ENCODE peak calls at places on chromosome X, in ten cellular contexts. One of them, this sample, is unnamed.

GRCh38 chrX:69493193-69493592 is 10.9 kb upstream of the NALF2 start:
- DNase-seq in psoas muscle: no peak
- DNase-seq in right atrium auricular region: no peak
- DNase-seq in GM23338: peak; percentile 82
- DNase-seq in H9: peak; percentile 61
- DNase-seq in CD8-positive, alpha-beta memory T cell: no peak
- DNase-seq in CD8-positive, alpha-beta T cell: no peak
- DNase-seq in cardiac muscle cell: peak; percentile 55
- DNase-seq in breast epithelium: no peak
- DNase-seq in heart left ventricle: no peak
- DNase-seq in this sample: no peak

GRCh38 chrX:102712967-102713677 is 874 bp downstream of the GPRASP2 start:
- DNase-seq in psoas muscle: peak; percentile 36
- DNase-seq in right atrium auricular region: peak; percentile 74
- DNase-seq in GM23338: peak; percentile 64
- DNase-seq in H9: peak; percentile 36
- DNase-seq in CD8-positive, alpha-beta memory T cell: no peak
- DNase-seq in CD8-positive, alpha-beta T cell: no peak
- DNase-seq in cardiac muscle cell: peak; percentile 35
- DNase-seq in breast epithelium: peak; percentile 53
- DNase-seq in heart left ventricle: peak; percentile 47
- DNase-seq in this sample: no peak

GRCh38 chrX:72270316-72270866 is 6.7 kb downstream of the RPS4X start:
- DNase-seq in psoas muscle: no peak
- DNase-seq in right atrium auricular region: no peak
- DNase-seq in GM23338: no peak
- DNase-seq in H9: no peak
- DNase-seq in CD8-positive, alpha-beta memory T cell: no peak
- DNase-seq in CD8-positive, alpha-beta T cell: no peak
- DNase-seq in cardiac muscle cell: no peak
- DNase-seq in breast epithelium: no peak
- DNase-seq in heart left ventricle: no peak
- DNase-seq in this sample: no peak

GRCh38 chrX:23820235-23820782 is 37.3 kb downstream of the SAT1 start:
- DNase-seq in psoas muscle: no peak
- DNase-seq in right atrium auricular region: no peak
- DNase-seq in GM23338: no peak
- DNase-seq in H9: no peak
- DNase-seq in CD8-positive, alpha-beta memory T cell: no peak
- DNase-seq in CD8-positive, alpha-beta T cell: no peak
- DNase-seq in cardiac muscle cell: no peak
- DNase-seq in breast epithelium: no peak
- DNase-seq in heart left ventricle: no peak
- DNase-seq in this sample: no peak

GRCh38 chrX:78092296-78092695 is 11.8 kb upstream of the PGK1 start:
- DNase-seq in psoas muscle: no peak
- DNase-seq in right atrium auricular region: no peak
- DNase-seq in GM23338: peak; percentile 70
- DNase-seq in H9: peak; percentile 73
- DNase-seq in CD8-positive, alpha-beta memory T cell: no peak
- DNase-seq in CD8-positive, alpha-beta T cell: no peak
- DNase-seq in cardiac muscle cell: peak; percentile 52
- DNase-seq in breast epithelium: no peak
- DNase-seq in heart left ventricle: no peak
- DNase-seq in this sample: no peak

GRCh38 chrX:132071260-132071659 is 48.2 kb downstream of the STK26 start:
- DNase-seq in psoas muscle: no peak
- DNase-seq in right atrium auricular region: no peak
- DNase-seq in GM23338: peak; percentile 17
- DNase-seq in H9: no peak
- DNase-seq in CD8-positive, alpha-beta memory T cell: no peak
- DNase-seq in CD8-positive, alpha-beta T cell: no peak
- DNase-seq in cardiac muscle cell: peak; percentile 12
- DNase-seq in breast epithelium: no peak
- DNase-seq in heart left ventricle: no peak
- DNase-seq in this sample: no peak

GRCh38 chrX:46912098-46912672 is at the start of gene JADE3:
- DNase-seq in psoas muscle: peak; percentile 67
- DNase-seq in right atrium auricular region: peak; percentile 62
- DNase-seq in GM23338: peak; percentile 78
- DNase-seq in H9: peak; percentile 75
- DNase-seq in CD8-positive, alpha-beta memory T cell: peak; percentile 4
- DNase-seq in CD8-positive, alpha-beta T cell: no peak
- DNase-seq in cardiac muscle cell: peak; percentile 84
- DNase-seq in breast epithelium: peak; percentile 70
- DNase-seq in heart left ventricle: peak; percentile 84
- DNase-seq in this sample: peak; percentile 4

GRCh38 chrX:18649498-18649951 is 22.4 kb downstream of the RS1 start:
- DNase-seq in psoas muscle: no peak
- DNase-seq in right atrium auricular region: no peak
- DNase-seq in GM23338: peak; percentile 46
- DNase-seq in H9: peak; percentile 40
- DNase-seq in CD8-positive, alpha-beta memory T cell: no peak
- DNase-seq in CD8-positive, alpha-beta T cell: no peak
- DNase-seq in cardiac muscle cell: peak; percentile 4
- DNase-seq in breast epithelium: no peak
- DNase-seq in heart left ventricle: no peak
- DNase-seq in this sample: no peak

GRCh38 chrX:19728915-19729314 is 158.5 kb downstream of the SH3KBP1 start:
- DNase-seq in psoas muscle: no peak
- DNase-seq in right atrium auricular region: no peak
- DNase-seq in GM23338: no peak
- DNase-seq in H9: no peak
- DNase-seq in CD8-positive, alpha-beta memory T cell: no peak
- DNase-seq in CD8-positive, alpha-beta T cell: no peak
- DNase-seq in cardiac muscle cell: no peak
- DNase-seq in breast epithelium: no peak
- DNase-seq in heart left ventricle: no peak
- DNase-seq in this sample: no peak

GRCh38 chrX:146278381-146278780 is 460.8 kb downstream of the SLITRK2 start:
- DNase-seq in psoas muscle: no peak
- DNase-seq in right atrium auricular region: no peak
- DNase-seq in GM23338: peak; percentile 40
- DNase-seq in H9: peak; percentile 36
- DNase-seq in CD8-positive, alpha-beta memory T cell: no peak
- DNase-seq in CD8-positive, alpha-beta T cell: no peak
- DNase-seq in cardiac muscle cell: peak; percentile 23
- DNase-seq in breast epithelium: no peak
- DNase-seq in heart left ventricle: no peak
- DNase-seq in this sample: no peak

GRCh38 chrX:56563231-56564116 is at the start of gene UBQLN2:
- DNase-seq in psoas muscle: peak; percentile 80
- DNase-seq in right atrium auricular region: peak; percentile 72
- DNase-seq in GM23338: peak; percentile 76
- DNase-seq in H9: peak; percentile 71
- DNase-seq in CD8-positive, alpha-beta memory T cell: peak; percentile 62
- DNase-seq in CD8-positive, alpha-beta T cell: peak; percentile 51
- DNase-seq in cardiac muscle cell: peak; percentile 80
- DNase-seq in breast epithelium: peak; percentile 77
- DNase-seq in heart left ventricle: peak; percentile 85
- DNase-seq in this sample: peak; percentile 65

GRCh38 chrX:155864655-155865054 is 16.5 kb upstream of the VAMP7 start:
- DNase-seq in psoas muscle: no peak
- DNase-seq in right atrium auricular region: no peak
- DNase-seq in GM23338: peak; percentile 35
- DNase-seq in H9: no peak
- DNase-seq in CD8-positive, alpha-beta memory T cell: no peak
- DNase-seq in CD8-positive, alpha-beta T cell: no peak
- DNase-seq in cardiac muscle cell: no peak
- DNase-seq in breast epithelium: no peak
- DNase-seq in heart left ventricle: no peak
- DNase-seq in this sample: no peak

GRCh38 chrX:131854586-131854985 is 168.5 kb upstream of the STK26 start:
- DNase-seq in psoas muscle: no peak
- DNase-seq in right atrium auricular region: no peak
- DNase-seq in GM23338: peak; percentile 21
- DNase-seq in H9: no peak
- DNase-seq in CD8-positive, alpha-beta memory T cell: no peak
- DNase-seq in CD8-positive, alpha-beta T cell: no peak
- DNase-seq in cardiac muscle cell: no peak
- DNase-seq in breast epithelium: no peak
- DNase-seq in heart left ventricle: no peak
- DNase-seq in this sample: no peak

GRCh38 chrX:40434947-40435346 is 145.8 kb upstream of the ATP6AP2 start:
- DNase-seq in psoas muscle: peak; percentile 20
- DNase-seq in right atrium auricular region: no peak
- DNase-seq in GM23338: peak; percentile 58
- DNase-seq in H9: peak; percentile 76
- DNase-seq in CD8-positive, alpha-beta memory T cell: no peak
- DNase-seq in CD8-positive, alpha-beta T cell: no peak
- DNase-seq in cardiac muscle cell: peak; percentile 30
- DNase-seq in breast epithelium: no peak
- DNase-seq in heart left ventricle: peak; percentile 36
- DNase-seq in this sample: no peak

GRCh38 chrX:130179170-130179569 is 7.4 kb downstream of the RAB33A start:
- DNase-seq in psoas muscle: no peak
- DNase-seq in right atrium auricular region: no peak
- DNase-seq in GM23338: no peak
- DNase-seq in H9: no peak
- DNase-seq in CD8-positive, alpha-beta memory T cell: no peak
- DNase-seq in CD8-positive, alpha-beta T cell: no peak
- DNase-seq in cardiac muscle cell: no peak
- DNase-seq in breast epithelium: no peak
- DNase-seq in heart left ventricle: no peak
- DNase-seq in this sample: no peak

GRCh38 chrX:56397636-56398035 is 165.5 kb downstream of the KLF8 start:
- DNase-seq in psoas muscle: no peak
- DNase-seq in right atrium auricular region: no peak
- DNase-seq in GM23338: no peak
- DNase-seq in H9: no peak
- DNase-seq in CD8-positive, alpha-beta memory T cell: no peak
- DNase-seq in CD8-positive, alpha-beta T cell: no peak
- DNase-seq in cardiac muscle cell: no peak
- DNase-seq in breast epithelium: no peak
- DNase-seq in heart left ventricle: no peak
- DNase-seq in this sample: no peak

GRCh38 chrX:7054219-7055206 is 93.0 kb upstream of the STS start:
- DNase-seq in psoas muscle: no peak
- DNase-seq in right atrium auricular region: no peak
- DNase-seq in GM23338: no peak
- DNase-seq in H9: no peak
- DNase-seq in CD8-positive, alpha-beta memory T cell: no peak
- DNase-seq in CD8-positive, alpha-beta T cell: no peak
- DNase-seq in cardiac muscle cell: no peak
- DNase-seq in breast epithelium: no peak
- DNase-seq in heart left ventricle: no peak
- DNase-seq in this sample: no peak

GRCh38 chrX:153886915-153887314 is 942 bp upstream of the L1CAM start:
- DNase-seq in psoas muscle: no peak
- DNase-seq in right atrium auricular region: no peak
- DNase-seq in GM23338: peak; percentile 63
- DNase-seq in H9: no peak
- DNase-seq in CD8-positive, alpha-beta memory T cell: no peak
- DNase-seq in CD8-positive, alpha-beta T cell: no peak
- DNase-seq in cardiac muscle cell: no peak
- DNase-seq in breast epithelium: no peak
- DNase-seq in heart left ventricle: no peak
- DNase-seq in this sample: no peak
- H3K4me1 ChIP-seq in psoas muscle: no peaks in the 10 kb centered on the region
- H3K4me1 ChIP-seq in right atrium auricular region: peaks cover 7% of the 10 kb centered on the region
- H3K4me1 ChIP-seq in GM23338: peaks cover 12% of the 10 kb centered on the region
- H3K4me1 ChIP-seq in H9: no peaks in the 10 kb centered on the region
- H3K4me1 ChIP-seq in CD8-positive, alpha-beta memory T cell: peaks cover 6% of the 10 kb centered on the region
- H3K4me1 ChIP-seq in CD8-positive, alpha-beta T cell: peaks cover 9% of the 10 kb centered on the region
- H3K4me1 ChIP-seq in cardiac muscle cell: no peaks in the 10 kb centered on the region
- H3K4me1 ChIP-seq in breast epithelium: no peaks in the 10 kb centered on the region
- H3K4me1 ChIP-seq in heart left ventricle: no peaks in the 10 kb centered on the region
- H3K4me1 ChIP-seq in this sample: peaks cover 8% of the 10 kb centered on the region

GRCh38 chrX:71251456-71251973 is 2.4 kb downstream of the ZMYM3 start:
- DNase-seq in psoas muscle: no peak
- DNase-seq in right atrium auricular region: no peak
- DNase-seq in GM23338: peak; percentile 1
- DNase-seq in H9: no peak
- DNase-seq in CD8-positive, alpha-beta memory T cell: no peak
- DNase-seq in CD8-positive, alpha-beta T cell: no peak
- DNase-seq in cardiac muscle cell: no peak
- DNase-seq in breast epithelium: no peak
- DNase-seq in heart left ventricle: no peak
- DNase-seq in this sample: no peak
- H3K27ac ChIP-seq in psoas muscle: no peak overlapping the region
- H3K27ac ChIP-seq in right atrium auricular region: no peak overlapping the region
- H3K27ac ChIP-seq in GM23338: no peak overlapping the region
- H3K27ac ChIP-seq in H9: no peak overlapping the region
- H3K27ac ChIP-seq in CD8-positive, alpha-beta memory T cell: no peak overlapping the region
- H3K27ac ChIP-seq in CD8-positive, alpha-beta T cell: no peak overlapping the region
- H3K27ac ChIP-seq in cardiac muscle cell: no peak overlapping the region
- H3K27ac ChIP-seq in breast epithelium: no peak overlapping the region
- H3K27ac ChIP-seq in heart left ventricle: no peak overlapping the region
- H3K27ac ChIP-seq in this sample: no peak overlapping the region

GRCh38 chrX:68424719-68425118 is 8.6 kb downstream of the OPHN1 start:
- DNase-seq in psoas muscle: no peak
- DNase-seq in right atrium auricular region: no peak
- DNase-seq in GM23338: no peak
- DNase-seq in H9: no peak
- DNase-seq in CD8-positive, alpha-beta memory T cell: no peak
- DNase-seq in CD8-positive, alpha-beta T cell: no peak
- DNase-seq in cardiac muscle cell: no peak
- DNase-seq in breast epithelium: no peak
- DNase-seq in heart left ventricle: no peak
- DNase-seq in this sample: no peak
- H3K27me3 ChIP-seq in psoas muscle: no peaks in the 10 kb centered on the region
- H3K27me3 ChIP-seq in right atrium auricular region: no peaks in the 10 kb centered on the region
- H3K27me3 ChIP-seq in GM23338: no peaks in the 10 kb centered on the region
- H3K27me3 ChIP-seq in H9: no peaks in the 10 kb centered on the region
- H3K27me3 ChIP-seq in CD8-positive, alpha-beta memory T cell: no peaks in the 10 kb centered on the region
- H3K27me3 ChIP-seq in CD8-positive, alpha-beta T cell: no peaks in the 10 kb centered on the region
- H3K27me3 ChIP-seq in cardiac muscle cell: no peaks in the 10 kb centered on the region
- H3K27me3 ChIP-seq in breast epithelium: peaks cover 6% of the 10 kb centered on the region
- H3K27me3 ChIP-seq in heart left ventricle: no peaks in the 10 kb centered on the region
- H3K27me3 ChIP-seq in this sample: no peaks in the 10 kb centered on the region

GRCh38 chrX:41677183-41677582 is 11.6 kb upstream of the GPR34 start:
- DNase-seq in psoas muscle: no peak
- DNase-seq in right atrium auricular region: no peak
- DNase-seq in GM23338: no peak
- DNase-seq in H9: no peak
- DNase-seq in CD8-positive, alpha-beta memory T cell: no peak
- DNase-seq in CD8-positive, alpha-beta T cell: no peak
- DNase-seq in cardiac muscle cell: no peak
- DNase-seq in breast epithelium: no peak
- DNase-seq in heart left ventricle: no peak
- DNase-seq in this sample: no peak
- H3K4me1 ChIP-seq in psoas muscle: no peaks in the 10 kb centered on the region
- H3K4me1 ChIP-seq in right atrium auricular region: no peaks in the 10 kb centered on the region
- H3K4me1 ChIP-seq in GM23338: no peaks in the 10 kb centered on the region
- H3K4me1 ChIP-seq in H9: no peaks in the 10 kb centered on the region
- H3K4me1 ChIP-seq in CD8-positive, alpha-beta memory T cell: no peaks in the 10 kb centered on the region
- H3K4me1 ChIP-seq in CD8-positive, alpha-beta T cell: no peaks in the 10 kb centered on the region
- H3K4me1 ChIP-seq in cardiac muscle cell: no peaks in the 10 kb centered on the region
- H3K4me1 ChIP-seq in breast epithelium: no peaks in the 10 kb centered on the region
- H3K4me1 ChIP-seq in heart left ventricle: no peaks in the 10 kb centered on the region
- H3K4me1 ChIP-seq in this sample: no peaks in the 10 kb centered on the region

GRCh38 chrX:15055146-15055930 is 182.1 kb downstream of the MOSPD2 start:
- DNase-seq in psoas muscle: no peak
- DNase-seq in right atrium auricular region: no peak
- DNase-seq in GM23338: no peak
- DNase-seq in H9: no peak
- DNase-seq in CD8-positive, alpha-beta memory T cell: no peak
- DNase-seq in CD8-positive, alpha-beta T cell: no peak
- DNase-seq in cardiac muscle cell: no peak
- DNase-seq in breast epithelium: no peak
- DNase-seq in heart left ventricle: no peak
- DNase-seq in this sample: no peak
- H3K27ac ChIP-seq in psoas muscle: no peak overlapping the region
- H3K27ac ChIP-seq in right atrium auricular region: no peak overlapping the region
- H3K27ac ChIP-seq in GM23338: no peak overlapping the region
- H3K27ac ChIP-seq in H9: no peak overlapping the region
- H3K27ac ChIP-seq in CD8-positive, alpha-beta memory T cell: no peak overlapping the region
- H3K27ac ChIP-seq in CD8-positive, alpha-beta T cell: no peak overlapping the region
- H3K27ac ChIP-seq in cardiac muscle cell: no peak overlapping the region
- H3K27ac ChIP-seq in breast epithelium: no peak overlapping the region
- H3K27ac ChIP-seq in heart left ventricle: no peak overlapping the region
- H3K27ac ChIP-seq in this sample: no peak overlapping the region

This sample was measured in effector memory CD4-positive, alpha-beta T cell.